ENCODE peak calls at places on chromosomes 16 and 17, in six cellular contexts. J is GM12865, M is HTR-8/SVneo, E is fibroblast of mammary gland, Z is NCI-H1092 treated with DMSO at 0.1 percent for 48 hours, A is lower lobe of right lung. D is an unnamed sample.

GRCh38 chr17:47205419-47205963 is 3.7 kb upstream of the MYL4 start:
- DNase-seq in J (peak; percentile 90), M (no peak), E (peak; percentile 65), Z (no peak), A (peak; percentile 82), D (peak; percentile 22)

GRCh38 chr16:27225536-27226360 is 22.4 kb downstream of the KDM8 start:
- DNase-seq in J (peak; percentile 29), M (no peak), E (no peak), Z (no peak), A (peak; percentile 43), D (peak; percentile 37)

GRCh38 chr16:27475561-27475960 is 73.6 kb downstream of the IL21R start:
- DNase-seq in J (no peak), M (peak; percentile 65), E (peak; percentile 84), Z (no peak), A (no peak), D (no peak)

GRCh38 chr16:74868501-74868900 is 93.9 kb upstream of the FA2H start:
- DNase-seq in J (no peak), M (peak; percentile 40), E (peak; percentile 41), Z (no peak), A (no peak), D (peak; percentile 27)

GRCh38 chr17:6787081-6787693 is 11.2 kb downstream of the FBXO39 start:
- DNase-seq in J (no peak), M (no peak), E (peak; percentile 33), Z (no peak), A (no peak), D (no peak)

GRCh38 chr17:46964315-46965265 is 14.5 kb downstream of the RPRML start:
- DNase-seq in J (no peak), M (no peak), E (peak; percentile 28), Z (no peak), A (no peak), D (no peak)

GRCh38 chr17:67983289-67983688 is 13.0 kb downstream of the C17orf58 start:
- DNase-seq in J (no peak), M (no peak), E (no peak), Z (no peak), A (no peak), D (no peak)

GRCh38 chr16:27859020-27859419 is 204.5 kb downstream of the GSG1L start:
- DNase-seq in J (no peak), M (no peak), E (no peak), Z (no peak), A (no peak), D (no peak)

GRCh38 chr17:79789943-79790804 is 6.7 kb downstream of the CBX8 start:
- DNase-seq in J (peak; percentile 52), M (peak; percentile 71), E (no peak), Z (peak; percentile 22), A (peak; percentile 73), D (no peak)

GRCh38 chr17:19010729-19011505 is 6.4 kb upstream of the FAM83G start:
- DNase-seq in J (no peak), M (no peak), E (peak; percentile 14), Z (no peak), A (peak; percentile 32), D (no peak)

GRCh38 chr17:4329838-4330237 is 36.6 kb downstream of the UBE2G1 start:
- DNase-seq in J (no peak), M (peak; percentile 90), E (peak; percentile 99), Z (no peak), A (no peak), D (no peak)

GRCh38 chr16:12166271-12166670 is 189.7 kb downstream of the SNX29 start:
- DNase-seq in J (no peak), M (no peak), E (no peak), Z (no peak), A (no peak), D (no peak)

GRCh38 chr16:85518398-85519049 is 94.6 kb upstream of the GSE1 start:
- DNase-seq in J (no peak), M (no peak), E (no peak), Z (no peak), A (no peak), D (no peak)

GRCh38 chr17:15351925-15352324 is 10.5 kb upstream of the TEKT3 start:
- DNase-seq in J (no peak), M (peak; percentile 81), E (peak; percentile 93), Z (no peak), A (no peak), D (no peak)

GRCh38 chr17:60297729-60298293 is 94.1 kb downstream of the USP32 start:
- DNase-seq in J (no peak), M (no peak), E (no peak), Z (no peak), A (no peak), D (no peak)

GRCh38 chr17:48722201-48722907 is at the start of gene PRAC1:
- DNase-seq in J (no peak), M (no peak), E (no peak), Z (no peak), A (no peak), D (no peak)

GRCh38 chr17:45136846-45137560 is 1.5 kb downstream of the ACBD4 start:
- DNase-seq in J (no peak), M (no peak), E (no peak), Z (no peak), A (peak; percentile 40), D (no peak)

GRCh38 chr17:19440421-19440820 is 29.4 kb downstream of the RNF112 start:
- DNase-seq in J (peak; percentile 29), M (no peak), E (no peak), Z (no peak), A (no peak), D (no peak)

GRCh38 chr16:48605518-48606110 is 4.4 kb downstream of the N4BP1 start:
- DNase-seq in J (peak; percentile 21), M (no peak), E (no peak), Z (no peak), A (no peak), D (no peak)

GRCh38 chr17:64240261-64240740 is 22.8 kb downstream of the TEX2 start:
- DNase-seq in J (no peak), M (no peak), E (no peak), Z (no peak), A (no peak), D (no peak)

GRCh38 chr17:41977991-41978390 is 11.4 kb downstream of the CNP start:
- DNase-seq in J (no peak), M (no peak), E (no peak), Z (no peak), A (no peak), D (no peak)

GRCh38 chr17:49987290-49987585 is 7.8 kb downstream of the DLX3 start:
- DNase-seq in J (no peak), M (no peak), E (no peak), Z (no peak), A (no peak), D (peak; percentile 24)

GRCh38 chr16:14600164-14600563 is 29.9 kb downstream of the PARN start:
- DNase-seq in J (peak; percentile 34), M (peak; percentile 24), E (peak; percentile 45), Z (no peak), A (no peak), D (peak; percentile 13)

GRCh38 chr17:6376901-6377300 is 58.0 kb downstream of the AIPL1 start:
- DNase-seq in J (no peak), M (no peak), E (no peak), Z (no peak), A (no peak), D (no peak)

GRCh38 chr16:86483-86952 is 8.5 kb downstream of the MPG start:
- DNase-seq in J (no peak), M (no peak), E (no peak), Z (no peak), A (no peak), D (no peak)

GRCh38 chr17:65050438-65050837 is 6.1 kb downstream of the GNA13 start:
- DNase-seq in J (no peak), M (no peak), E (no peak), Z (no peak), A (no peak), D (no peak)

GRCh38 chr16:4624827-4625616 is 396 bp downstream of the MGRN1 start:
- DNase-seq in J (peak; percentile 91), M (peak; percentile 47), E (peak; percentile 62), Z (peak; percentile 56), A (peak; percentile 88), D (peak; percentile 79)

GRCh38 chr17:72661093-72661944 is 431.2 kb downstream of the SLC39A11 start:
- DNase-seq in J (no peak), M (no peak), E (no peak), Z (no peak), A (no peak), D (no peak)

GRCh38 chr16:2035431-2036199 is 8.9 kb downstream of the NHERF2 start:
- DNase-seq in J (no peak), M (no peak), E (peak; percentile 70), Z (peak; percentile 52), A (peak; percentile 89), D (peak; percentile 62)

GRCh38 chr17:33127706-33128105 is 136.1 kb downstream of the SPACA3 start:
- DNase-seq in J (no peak), M (no peak), E (peak; percentile 7), Z (no peak), A (no peak), D (no peak)

GRCh38 chr16:21646091-21646490 is 6.3 kb downstream of the IGSF6 start:
- DNase-seq in J (no peak), M (no peak), E (peak; percentile 30), Z (no peak), A (no peak), D (no peak)

GRCh38 chr16:74773431-74774222 is 993 bp downstream of the FA2H start:
- DNase-seq in J (no peak), M (no peak), E (no peak), Z (no peak), A (no peak), D (no peak)

GRCh38 chr16:10314811-10315210 is 71.0 kb upstream of the ATF7IP2 start:
- DNase-seq in J (peak; percentile 39), M (peak; percentile 48), E (peak; percentile 26), Z (no peak), A (no peak), D (no peak)

GRCh38 chr17:44881145-44881544 is 18.1 kb downstream of the EFTUD2 start:
- DNase-seq in J (no peak), M (no peak), E (no peak), Z (no peak), A (no peak), D (no peak)

GRCh38 chr16:69520800-69521602 is 44.8 kb upstream of the NFAT5 start:
- DNase-seq in J (peak; percentile 81), M (no peak), E (no peak), Z (no peak), A (no peak), D (peak; percentile 38)

GRCh38 chr16:59848314-59848713 is 1114.2 kb upstream of the GOT2 start:
- DNase-seq in J (no peak), M (no peak), E (no peak), Z (no peak), A (no peak), D (no peak)

GRCh38 chr17:74441537-74441936 is 9.6 kb downstream of the GPRC5C start:
- DNase-seq in J (no peak), M (no peak), E (no peak), Z (no peak), A (no peak), D (no peak)